ENCODE peak calls at places on chromosomes 6 and 20, in seven cellular contexts. One of them, this sample, is unnamed.

GRCh38 chr6:63787021-63787420 is 151.4 kb downstream of the PHF3 start:
- DNase-seq in A549: no peak
- DNase-seq in mucosa of descending colon: no peak
- DNase-seq in pancreas: no peak
- DNase-seq in BE2C: no peak
- DNase-seq in AG10803: peak
- DNase-seq in astrocyte of the spinal cord: no peak
- DNase-seq in this sample: peak

GRCh38 chr6:74991573-74992332 is 214.1 kb downstream of the COL12A1 start:
- DNase-seq in A549: no peak
- DNase-seq in mucosa of descending colon: no peak
- DNase-seq in pancreas: no peak
- DNase-seq in BE2C: no peak
- DNase-seq in AG10803: peak
- DNase-seq in astrocyte of the spinal cord: peak
- DNase-seq in this sample: peak

GRCh38 chr20:40688129-40689099 is 622 bp downstream of the MAFB start:
- DNase-seq in A549: peak
- DNase-seq in mucosa of descending colon: no peak
- DNase-seq in pancreas: no peak
- DNase-seq in BE2C: no peak
- DNase-seq in AG10803: no peak
- DNase-seq in astrocyte of the spinal cord: no peak
- DNase-seq in this sample: no peak

GRCh38 chr20:17570347-17571152 is 675 bp downstream of the DSTN start:
- DNase-seq in A549: peak
- DNase-seq in mucosa of descending colon: peak
- DNase-seq in pancreas: peak
- DNase-seq in BE2C: peak
- DNase-seq in AG10803: peak
- DNase-seq in astrocyte of the spinal cord: peak
- DNase-seq in this sample: peak

GRCh38 chr20:19338960-19339359 is 126.5 kb downstream of the SLC24A3 start:
- DNase-seq in A549: no peak
- DNase-seq in mucosa of descending colon: no peak
- DNase-seq in pancreas: no peak
- DNase-seq in BE2C: no peak
- DNase-seq in AG10803: no peak
- DNase-seq in astrocyte of the spinal cord: no peak
- DNase-seq in this sample: peak

GRCh38 chr20:32894711-32895355 is 36.1 kb downstream of the EFCAB8 start:
- DNase-seq in A549: no peak
- DNase-seq in mucosa of descending colon: no peak
- DNase-seq in pancreas: no peak
- DNase-seq in BE2C: no peak
- DNase-seq in AG10803: no peak
- DNase-seq in astrocyte of the spinal cord: no peak
- DNase-seq in this sample: no peak

GRCh38 chr6:89690944-89691324 is 52.4 kb upstream of the LYRM2 start:
- DNase-seq in A549: no peak
- DNase-seq in mucosa of descending colon: no peak
- DNase-seq in pancreas: no peak
- DNase-seq in BE2C: no peak
- DNase-seq in AG10803: no peak
- DNase-seq in astrocyte of the spinal cord: peak
- DNase-seq in this sample: no peak

GRCh38 chr6:158383057-158383456 is 70.8 kb downstream of the TULP4 start:
- DNase-seq in A549: no peak
- DNase-seq in mucosa of descending colon: no peak
- DNase-seq in pancreas: no peak
- DNase-seq in BE2C: no peak
- DNase-seq in AG10803: no peak
- DNase-seq in astrocyte of the spinal cord: no peak
- DNase-seq in this sample: no peak

GRCh38 chr20:61786230-61786629 is 279.5 kb downstream of the TAF4 start:
- DNase-seq in A549: no peak
- DNase-seq in mucosa of descending colon: no peak
- DNase-seq in pancreas: no peak
- DNase-seq in BE2C: no peak
- DNase-seq in AG10803: no peak
- DNase-seq in astrocyte of the spinal cord: no peak
- DNase-seq in this sample: no peak

GRCh38 chr6:33073431-33073871 is at the start of gene HLA-DPA1:
- DNase-seq in A549: peak
- DNase-seq in mucosa of descending colon: peak
- DNase-seq in pancreas: no peak
- DNase-seq in BE2C: no peak
- DNase-seq in AG10803: peak
- DNase-seq in astrocyte of the spinal cord: no peak
- DNase-seq in this sample: peak

GRCh38 chr6:4466769-4467480 is 309.3 kb upstream of the CDYL start:
- DNase-seq in A549: peak
- DNase-seq in mucosa of descending colon: no peak
- DNase-seq in pancreas: no peak
- DNase-seq in BE2C: no peak
- DNase-seq in AG10803: no peak
- DNase-seq in astrocyte of the spinal cord: no peak
- DNase-seq in this sample: no peak

GRCh38 chr20:3674447-3674846 is 7.4 kb downstream of the ADAM33 start:
- DNase-seq in A549: no peak
- DNase-seq in mucosa of descending colon: no peak
- DNase-seq in pancreas: no peak
- DNase-seq in BE2C: no peak
- DNase-seq in AG10803: no peak
- DNase-seq in astrocyte of the spinal cord: no peak
- DNase-seq in this sample: no peak

DNA sequence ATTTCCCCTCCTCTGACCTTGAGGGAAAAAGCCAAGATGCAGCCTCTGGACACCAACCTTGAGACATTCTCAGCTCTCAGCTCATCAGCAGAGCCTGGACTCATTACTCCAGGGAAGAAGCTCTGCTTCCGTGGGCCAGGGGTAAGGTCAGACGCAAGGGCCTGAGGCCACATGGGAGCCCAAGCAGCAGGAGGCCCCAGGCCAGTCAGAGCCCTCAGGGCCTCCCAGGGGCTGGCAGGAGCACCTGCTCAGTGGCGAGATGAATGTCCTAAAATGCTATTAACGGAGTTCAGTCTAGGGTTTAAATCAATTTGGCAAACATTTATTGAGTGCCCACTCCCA is 208.6 kb downstream of the ERMARD start:
- DNase-seq in A549: no peak
- DNase-seq in mucosa of descending colon: no peak
- DNase-seq in pancreas: peak
- DNase-seq in BE2C: no peak
- DNase-seq in AG10803: no peak
- DNase-seq in astrocyte of the spinal cord: no peak
- DNase-seq in this sample: no peak
- H3K4me3 ChIP-seq in A549: no peak
- H3K4me3 ChIP-seq in mucosa of descending colon: no peak
- H3K4me3 ChIP-seq in pancreas: no peak
- H3K4me3 ChIP-seq in BE2C: no peak
- H3K4me3 ChIP-seq in AG10803: no peak
- H3K4me3 ChIP-seq in astrocyte of the spinal cord: no peak
- H3K4me3 ChIP-seq in this sample: no peak

DNA sequence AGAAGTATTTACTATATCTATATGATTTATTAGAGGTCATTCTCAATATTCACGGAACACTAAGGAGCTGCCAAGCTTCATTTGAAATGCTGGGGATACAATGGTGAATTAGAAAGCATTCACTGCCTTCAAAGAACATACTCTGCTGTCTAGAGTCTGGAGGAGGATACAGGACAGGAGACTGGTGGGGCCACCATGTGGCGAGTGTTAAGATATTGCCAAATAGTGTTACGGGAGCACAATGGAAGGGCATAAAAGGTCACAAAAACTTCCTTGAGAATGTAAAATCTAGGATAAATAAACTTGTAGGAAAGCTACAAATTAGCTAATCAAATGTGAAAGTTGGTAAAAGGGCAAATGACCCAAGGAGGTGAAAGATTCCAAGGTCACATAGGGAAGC is 271.7 kb downstream of the RFPL4B start:
- DNase-seq in A549: no peak
- DNase-seq in mucosa of descending colon: no peak
- DNase-seq in pancreas: no peak
- DNase-seq in BE2C: peak
- DNase-seq in AG10803: peak
- DNase-seq in astrocyte of the spinal cord: no peak
- DNase-seq in this sample: peak
- TF ChIP-seq CTCF in A549: no peak
- TF ChIP-seq CTCF in mucosa of descending colon: no peak
- TF ChIP-seq CTCF in pancreas: no peak
- TF ChIP-seq CTCF in BE2C: peak
- TF ChIP-seq CTCF in AG10803: peak
- TF ChIP-seq CTCF in astrocyte of the spinal cord: peak
- TF ChIP-seq CTCF in this sample: peak

GRCh38 chr6:34240329-34241248 is 3.9 kb downstream of the HMGA1 start:
- DNase-seq in A549: no peak
- DNase-seq in mucosa of descending colon: no peak
- DNase-seq in pancreas: no peak
- DNase-seq in BE2C: no peak
- DNase-seq in AG10803: no peak
- DNase-seq in astrocyte of the spinal cord: no peak
- DNase-seq in this sample: no peak

GRCh38 chr6:34238507-34239239 is 2.0 kb downstream of the HMGA1 start:
- DNase-seq in A549: no peak
- DNase-seq in mucosa of descending colon: no peak
- DNase-seq in pancreas: no peak
- DNase-seq in BE2C: no peak
- DNase-seq in AG10803: no peak
- DNase-seq in astrocyte of the spinal cord: peak
- DNase-seq in this sample: no peak

GRCh38 chr6:34241351-34242215 is 4.9 kb downstream of the HMGA1 start:
- DNase-seq in A549: no peak
- DNase-seq in mucosa of descending colon: no peak
- DNase-seq in pancreas: no peak
- DNase-seq in BE2C: no peak
- DNase-seq in AG10803: no peak
- DNase-seq in astrocyte of the spinal cord: no peak
- DNase-seq in this sample: no peak

GRCh38 chr6:34239240-34239825 is 2.7 kb downstream of the HMGA1 start:
- DNase-seq in A549: no peak
- DNase-seq in mucosa of descending colon: no peak
- DNase-seq in pancreas: no peak
- DNase-seq in BE2C: no peak
- DNase-seq in AG10803: no peak
- DNase-seq in astrocyte of the spinal cord: no peak
- DNase-seq in this sample: peak

GRCh38 chr6:34239893-34240292 is 3.2 kb downstream of the HMGA1 start:
- DNase-seq in A549: no peak
- DNase-seq in mucosa of descending colon: no peak
- DNase-seq in pancreas: no peak
- DNase-seq in BE2C: no peak
- DNase-seq in AG10803: no peak
- DNase-seq in astrocyte of the spinal cord: no peak
- DNase-seq in this sample: no peak
- H3K4me3 ChIP-seq in A549: no peak
- H3K4me3 ChIP-seq in mucosa of descending colon: no peak
- H3K4me3 ChIP-seq in pancreas: no peak
- H3K4me3 ChIP-seq in BE2C: no peak
- H3K4me3 ChIP-seq in AG10803: no peak
- H3K4me3 ChIP-seq in astrocyte of the spinal cord: no peak
- H3K4me3 ChIP-seq in this sample: no peak

GRCh38 chr6:79079425-79080130 is 1.5 kb upstream of the PHIP start:
- DNase-seq in A549: no peak
- DNase-seq in mucosa of descending colon: no peak
- DNase-seq in pancreas: no peak
- DNase-seq in BE2C: no peak
- DNase-seq in AG10803: peak
- DNase-seq in astrocyte of the spinal cord: peak
- DNase-seq in this sample: peak

GRCh38 chr6:79076160-79076559 is 1.9 kb downstream of the PHIP start:
- DNase-seq in A549: no peak
- DNase-seq in mucosa of descending colon: peak
- DNase-seq in pancreas: no peak
- DNase-seq in BE2C: no peak
- DNase-seq in AG10803: peak
- DNase-seq in astrocyte of the spinal cord: peak
- DNase-seq in this sample: peak

GRCh38 chr6:79077680-79078056 is 386 bp downstream of the PHIP start:
- DNase-seq in A549: no peak
- DNase-seq in mucosa of descending colon: peak
- DNase-seq in pancreas: peak
- DNase-seq in BE2C: peak
- DNase-seq in AG10803: no peak
- DNase-seq in astrocyte of the spinal cord: no peak
- DNase-seq in this sample: no peak

GRCh38 chr6:79078057-79078969 is at the start of gene PHIP:
- DNase-seq in A549: peak
- DNase-seq in mucosa of descending colon: peak
- DNase-seq in pancreas: peak
- DNase-seq in BE2C: peak
- DNase-seq in AG10803: peak
- DNase-seq in astrocyte of the spinal cord: peak
- DNase-seq in this sample: peak

DNA sequence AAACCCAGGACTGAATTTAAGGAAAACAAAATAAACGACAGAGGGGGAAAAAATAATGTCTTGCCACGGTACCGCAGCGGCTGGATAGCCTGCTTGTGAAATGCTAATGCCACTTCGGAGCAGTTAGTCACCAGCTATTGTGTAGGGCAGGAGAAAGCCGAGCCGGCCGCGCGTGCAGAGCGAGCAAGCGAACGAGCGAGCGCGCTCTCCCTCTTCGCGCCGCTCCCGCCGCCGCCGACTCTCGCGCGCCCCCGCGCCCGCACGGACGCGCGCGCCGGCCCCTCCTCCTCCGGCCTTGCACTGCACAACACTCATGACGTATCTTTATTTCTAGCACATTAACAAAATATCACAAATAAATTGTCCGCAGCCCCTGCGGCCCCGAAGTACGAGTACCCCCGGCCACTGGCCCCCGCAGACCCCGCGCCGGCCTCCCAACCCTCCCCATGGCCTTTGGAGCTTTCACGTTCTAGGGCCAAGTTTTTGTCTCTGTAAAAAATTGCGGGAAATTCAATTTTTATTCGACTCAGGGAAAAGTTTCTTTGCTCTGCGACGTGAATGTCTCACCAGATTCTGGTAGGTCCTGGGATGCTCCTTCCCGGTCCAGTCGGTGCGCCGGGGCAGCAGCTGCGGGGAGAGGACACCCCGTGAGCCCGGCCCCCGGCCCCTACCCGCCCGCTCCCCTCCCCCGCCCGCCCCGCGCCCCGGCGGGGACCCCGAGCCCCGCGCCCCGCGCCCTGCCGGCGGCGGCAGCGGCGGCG is 993 bp downstream of the PHIP start:
- DNase-seq in A549: peak
- DNase-seq in mucosa of descending colon: peak
- DNase-seq in pancreas: peak
- DNase-seq in BE2C: peak
- DNase-seq in AG10803: peak
- DNase-seq in astrocyte of the spinal cord: peak
- DNase-seq in this sample: peak
- TF ChIP-seq CTCF in A549: no peak
- TF ChIP-seq CTCF in mucosa of descending colon: no peak
- TF ChIP-seq CTCF in pancreas: no peak
- TF ChIP-seq CTCF in BE2C: no peak
- TF ChIP-seq CTCF in AG10803: no peak
- TF ChIP-seq CTCF in astrocyte of the spinal cord: no peak
- TF ChIP-seq CTCF in this sample: no peak

This sample was measured in fibroblast of villous mesenchyme.